ENCODE peak calls at places on chromosomes 5 and 9, in four cellular contexts. W is lung, J is AG04450, N is heart right ventricle. R is an unnamed sample.

GRCh38 chr5:93273176-93273575 is 307.8 kb downstream of the NR2F1-AS1 start:
- DNase-seq in W (no peak), J (no peak), N (no peak), R (no peak)

GRCh38 chr5:178675922-178676321 is 49.1 kb upstream of the CLK4 start:
- DNase-seq in W (no peak), J (no peak), N (no peak), R (no peak)

GRCh38 chr5:36373527-36374086 is 71.9 kb upstream of the RANBP3L start:
- DNase-seq in W (peak), J (no peak), N (peak), R (no peak)

GRCh38 chr9:113999256-114000062 is 78.6 kb downstream of the AMBP start:
- DNase-seq in W (no peak), J (no peak), N (no peak), R (no peak)

GRCh38 chr9:35972093-35972492 is 14.1 kb upstream of the OR2S2 start:
- DNase-seq in W (no peak), J (no peak), N (peak), R (no peak)

GRCh38 chr5:153654444-153654843 is 164.0 kb downstream of the GRIA1 start:
- DNase-seq in W (no peak), J (no peak), N (no peak), R (no peak)

GRCh38 chr5:58072202-58072791 is 387.6 kb downstream of the PLK2 start:
- DNase-seq in W (no peak), J (no peak), N (no peak), R (no peak)

GRCh38 chr5:69130241-69130640 is 36.4 kb downstream of the SLC30A5 start:
- DNase-seq in W (no peak), J (no peak), N (no peak), R (no peak)

GRCh38 chr5:139820130-139820529 is 24.5 kb downstream of the PSD2 start:
- DNase-seq in W (no peak), J (no peak), N (no peak), R (no peak)

GRCh38 chr5:155147222-155147621 is 133.7 kb downstream of the KIF4B start:
- DNase-seq in W (no peak), J (no peak), N (no peak), R (no peak)

GRCh38 chr9:18568969-18569368 is 95.0 kb downstream of the ADAMTSL1 start:
- DNase-seq in W (no peak), J (no peak), N (no peak), R (no peak)

GRCh38 chr9:99635032-99635431 is 186.7 kb upstream of the NR4A3 start:
- DNase-seq in W (no peak), J (no peak), N (no peak), R (no peak)

GRCh38 chr9:2597483-2597882 is 24.1 kb upstream of the VLDLR start:
- DNase-seq in W (no peak), J (no peak), N (no peak), R (no peak)

GRCh38 chr5:1315018-1315708 is 20.3 kb upstream of the TERT start:
- DNase-seq in W (no peak), J (no peak), N (no peak), R (no peak)

GRCh38 chr5:178382689-178383276 is 150.2 kb upstream of the PHYKPL start:
- DNase-seq in W (no peak), J (no peak), N (no peak), R (no peak)

GRCh38 chr9:95132406-95133350 is 184.8 kb downstream of the FANCC start:
- DNase-seq in W (no peak), J (no peak), N (no peak), R (no peak)

GRCh38 chr9:133956520-133957076 is 35.5 kb downstream of the VAV2 start:
- DNase-seq in W (no peak), J (no peak), N (peak), R (peak)

GRCh38 chr5:11903614-11904269 is 504 bp downstream of the CTNND2 start:
- DNase-seq in W (no peak), J (no peak), N (peak), R (peak)

GRCh38 chr5:3006961-3007551 is 255.6 kb upstream of the IRX2 start:
- DNase-seq in W (no peak), J (no peak), N (no peak), R (no peak)

GRCh38 chr5:7759257-7759871 is 91.6 kb downstream of the CFAP90 start:
- DNase-seq in W (no peak), J (no peak), N (no peak), R (no peak)

GRCh38 chr5:131814990-131815389 is 18.2 kb upstream of the FNIP1 start:
- DNase-seq in W (no peak), J (peak), N (no peak), R (no peak)

GRCh38 chr5:73793911-73794310 is 167.9 kb downstream of the ARHGEF28 start:
- DNase-seq in W (no peak), J (no peak), N (no peak), R (no peak)

GRCh38 chr9:110444911-110445310 is 107.2 kb upstream of the TXNDC8 start:
- DNase-seq in W (no peak), J (peak), N (no peak), R (no peak)

GRCh38 chr9:94821098-94821930 is 94.8 kb downstream of the AOPEP start:
- DNase-seq in W (no peak), J (no peak), N (no peak), R (peak)

DNA sequence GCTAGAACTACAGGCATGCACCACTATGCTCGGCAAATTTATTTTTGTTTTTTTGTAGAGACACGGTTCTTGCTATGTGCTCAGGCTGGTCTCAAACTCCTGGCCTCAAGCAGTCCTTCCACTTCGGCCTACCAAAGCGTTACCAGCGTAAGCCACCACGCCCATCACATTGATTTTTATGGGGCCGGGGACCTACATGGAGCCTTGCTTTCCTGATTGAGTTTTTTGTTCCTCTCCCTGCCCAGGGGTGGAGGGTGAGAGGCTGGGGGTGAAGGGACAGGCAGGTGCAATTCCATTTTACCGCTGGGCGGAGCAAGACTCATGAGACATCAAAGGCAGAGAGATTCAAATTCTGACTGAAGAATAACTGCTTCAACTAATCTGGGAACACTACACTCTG is 1.9 kb downstream of the ALDH1B1 start:
- DNase-seq in W (no peak), J (no peak), N (no peak), R (no peak)
- H3K4me3 ChIP-seq in W (no peak), J (no peak), N (no peak), R (no peak)

GRCh38 chr9:137086531-137087408 is at the start of gene MAN1B1:
- DNase-seq in W (peak), J (peak), N (peak), R (peak)
- TF ChIP-seq CTCF in W (no peak), J (no peak), N (no peak), R (no peak)

GRCh38 chr5:54013556-54014157 is 296.7 kb downstream of the ARL15 start:
- DNase-seq in W (no peak), J (peak), N (peak), R (peak)

GRCh38 chr5:54009828-54010227 is 300.5 kb downstream of the ARL15 start:
- DNase-seq in W (no peak), J (no peak), N (no peak), R (no peak)

GRCh38 chr5:54007822-54008777 is 302.3 kb downstream of the ARL15 start:
- DNase-seq in W (no peak), J (no peak), N (no peak), R (no peak)

GRCh38 chr5:54004697-54005096 is 305.7 kb downstream of the ARL15 start:
- DNase-seq in W (no peak), J (no peak), N (no peak), R (no peak)

GRCh38 chr5:54009357-54009756 is 301.0 kb downstream of the ARL15 start:
- DNase-seq in W (no peak), J (no peak), N (no peak), R (no peak)
- H3K4me3 ChIP-seq in W (no peak), J (no peak), N (no peak), R (no peak)

DNA sequence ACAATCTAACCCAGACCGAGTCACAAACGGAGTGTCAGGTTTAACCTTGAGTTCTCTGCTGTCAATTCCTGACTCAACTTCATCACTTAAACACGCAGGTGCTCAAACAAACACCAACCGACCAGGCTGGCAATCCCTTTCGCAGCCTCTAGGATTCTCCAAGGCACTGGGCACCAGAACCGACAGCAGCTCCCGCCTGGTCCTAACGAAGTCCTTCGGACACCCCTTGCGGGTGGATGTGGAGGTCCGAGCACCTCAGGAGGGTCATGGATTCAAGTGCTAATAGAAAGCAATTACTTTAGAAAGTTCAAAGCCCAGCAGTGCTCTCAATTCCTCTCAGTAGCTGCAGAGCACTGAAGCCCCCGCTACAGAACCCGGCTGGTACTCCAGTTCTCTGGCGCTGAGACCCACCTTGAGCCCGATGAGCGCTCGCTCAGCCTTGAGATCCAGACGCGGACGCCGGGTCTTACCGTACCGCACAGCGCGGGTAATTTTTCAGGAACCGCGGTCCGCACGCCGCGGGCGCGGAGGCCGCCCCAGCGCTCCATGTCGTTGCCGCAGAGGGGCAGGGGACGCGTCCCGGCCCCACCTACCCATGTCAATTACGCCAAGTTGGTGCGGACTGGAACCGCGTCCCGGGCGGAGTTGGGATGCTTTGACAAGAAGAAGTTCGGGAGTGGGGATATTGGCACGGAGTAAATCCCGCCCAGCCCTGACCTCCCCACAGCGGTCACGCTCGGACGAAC is 672 bp downstream of the MARCHF3 start:
- DNase-seq in W (peak), J (no peak), N (peak), R (peak)
- TF ChIP-seq CTCF in W (no peak), J (peak), N (peak), R (peak)

GRCh38 chr5:96743065-96743768 is 64.5 kb downstream of the ERAP1 start:
- DNase-seq in W (no peak), J (no peak), N (peak), R (no peak)

GRCh38 chr5:96741911-96742310 is 65.8 kb downstream of the ERAP1 start:
- DNase-seq in W (no peak), J (no peak), N (no peak), R (no peak)

GRCh38 chr5:96743805-96744559 is 63.8 kb downstream of the ERAP1 start:
- DNase-seq in W (no peak), J (no peak), N (no peak), R (no peak)

GRCh38 chr5:96741075-96741474 is 66.7 kb downstream of the ERAP1 start:
- DNase-seq in W (no peak), J (no peak), N (no peak), R (no peak)

GRCh38 chr5:96742519-96742918 is 65.2 kb downstream of the ERAP1 start:
- DNase-seq in W (no peak), J (no peak), N (no peak), R (no peak)
- H3K4me3 ChIP-seq in W (no peak), J (no peak), N (peak), R (no peak)

DNA sequence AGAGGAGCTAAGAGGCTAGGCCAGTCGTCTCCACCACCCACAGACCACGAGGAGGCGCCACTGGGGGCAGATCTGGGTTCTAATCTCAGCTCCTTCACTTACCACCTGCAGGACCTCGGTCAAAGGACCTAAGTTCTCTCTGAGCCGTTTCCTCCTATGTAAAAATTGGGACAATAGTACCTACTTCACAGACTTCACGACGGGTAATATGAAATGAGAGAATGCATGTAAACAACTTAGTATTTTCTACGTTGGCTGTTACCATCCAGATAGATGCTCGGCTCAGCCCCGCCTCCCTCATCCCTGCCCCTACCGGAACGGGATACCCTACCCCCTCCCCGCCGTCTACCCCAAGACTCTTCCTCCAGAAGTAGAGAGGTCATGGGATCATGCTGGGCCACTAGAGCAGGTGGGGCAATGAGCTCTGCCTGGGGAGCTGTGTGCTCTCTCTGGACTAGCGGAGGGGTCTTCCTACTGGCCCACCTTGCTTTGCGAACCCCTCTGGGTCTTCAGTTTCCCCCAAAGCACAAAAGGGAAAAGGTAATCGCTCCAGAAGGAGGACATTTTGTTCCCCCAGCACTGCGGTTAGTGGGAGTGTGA is 541 bp downstream of the GNPDA1 start:
- DNase-seq in W (peak), J (no peak), N (peak), R (peak)
- TF ChIP-seq CTCF in W (no peak), J (peak), N (peak), R (peak)

R was measured in GM12865.